ENCODE peak calls at places on chromosome 14, in six cellular contexts. Q, T, U, Y, B and A are unnamed samples.

GRCh38 chr14:50067723-50068495 is 48.5 kb downstream of the VCPKMT start:
- DNase-seq in Q (no peak), T (no peak), U (no peak), Y (peak; percentile 58), B (peak; percentile 71), A (peak; percentile 45)

GRCh38 chr14:38941485-38941884 is 161.6 kb downstream of the SEC23A start:
- DNase-seq in Q (no peak), T (no peak), U (peak; percentile 58), Y (no peak), B (no peak), A (peak; percentile 8)

GRCh38 chr14:23568600-23569310 is 1.2 kb upstream of the AP1G2 start:
- DNase-seq in Q (no peak), T (peak; percentile 49), U (peak; percentile 83), Y (peak; percentile 42), B (no peak), A (peak; percentile 42)

GRCh38 chr14:31745741-31746140 is 184.5 kb downstream of the NUBPL start:
- DNase-seq in Q (no peak), T (no peak), U (peak; percentile 59), Y (peak; percentile 8), B (no peak), A (peak; percentile 1)

GRCh38 chr14:62006116-62006737 is 244.0 kb downstream of the SNAPC1 start:
- DNase-seq in Q (no peak), T (no peak), U (no peak), Y (no peak), B (no peak), A (no peak)

GRCh38 chr14:91063119-91063518 is 2.7 kb upstream of the RPS6KA5 start:
- DNase-seq in Q (no peak), T (no peak), U (peak; percentile 88), Y (peak; percentile 30), B (peak; percentile 6), A (peak; percentile 8)

GRCh38 chr14:70934502-70935134 is 27.4 kb downstream of the PCNX1 start:
- DNase-seq in Q (peak; percentile 72), T (no peak), U (no peak), Y (peak; percentile 18), B (peak; percentile 58), A (peak; percentile 51)

GRCh38 chr14:105197274-105197673 is 16.2 kb upstream of the NUDT14 start:
- DNase-seq in Q (peak; percentile 48), T (no peak), U (no peak), Y (peak; percentile 54), B (peak; percentile 67), A (peak; percentile 69)

GRCh38 chr14:68278568-68279436 is 459.2 kb downstream of the RAD51B start:
- DNase-seq in Q (peak; percentile 48), T (no peak), U (no peak), Y (peak; percentile 81), B (peak; percentile 36), A (no peak)